ENCODE peak calls at places on chromosomes 12 and 14, in six cellular contexts. W is neural crest cell; M is neuronal stem cell; Q is KG1; V is activated CD4-positive, alpha-beta memory T cell treated with anti-CD3 and anti-CD28 coated beads for 36 hours; H is stimulated activated CD4-positive, alpha-beta T cell treated with anti-CD3 and anti-CD28 coated beads, Interleukin-1b, Interleukin-23, amount 100 ng/mL, for 1 hour. B is an unnamed sample.

GRCh38 chr12:43692064-43692463 is 66.5 kb downstream of the PUS7L start:
- DNase-seq in W (no peak), V (no peak), M (no peak), H (no peak), Q (peak), B (no peak)

GRCh38 chr12:88575361-88575959 is 4.8 kb downstream of the KITLG start:
- DNase-seq in H (no peak), W (no peak), Q (no peak), M (no peak), V (no peak), B (no peak)

GRCh38 chr12:105420046-105420445 is 89.6 kb downstream of the C12orf75 start:
- DNase-seq in Q (no peak), H (no peak), V (no peak), W (no peak), M (no peak), B (no peak)

GRCh38 chr14:24861083-24861630 is 188.8 kb downstream of the STXBP6 start:
- DNase-seq in H (no peak), Q (no peak), V (no peak), W (no peak), M (no peak), B (no peak)

GRCh38 chr12:44618960-44619359 is 257.2 kb downstream of the NELL2 start:
- DNase-seq in V (no peak), W (no peak), H (no peak), M (peak), Q (no peak), B (no peak)

GRCh38 chr12:11861864-11862600 is 208.7 kb upstream of the BCL2L14 start:
- DNase-seq in W (no peak), H (no peak), Q (no peak), V (no peak), M (no peak), B (no peak)

GRCh38 chr14:101962503-101962874 is 1.9 kb upstream of the DYNC1H1 start:
- DNase-seq in V (no peak), Q (no peak), H (no peak), W (no peak), M (no peak), B (no peak)

GRCh38 chr12:54495327-54495726 is 2.2 kb upstream of the NCKAP1L start:
- DNase-seq in Q (no peak), V (no peak), W (no peak), M (no peak), H (no peak), B (no peak)

GRCh38 chr14:105166571-105167302 is 1.8 kb downstream of the JAG2 start:
- DNase-seq in Q (no peak), M (no peak), W (no peak), H (no peak), V (no peak), B (no peak)

GRCh38 chr14:65972346-65972745 is 513.8 kb upstream of the CCDC196 start:
- DNase-seq in W (no peak), V (no peak), M (no peak), Q (no peak), H (no peak), B (no peak)

GRCh38 chr12:16389594-16389993 is 42.1 kb downstream of the MGST1 start:
- DNase-seq in V (no peak), W (no peak), H (no peak), M (no peak), Q (no peak), B (no peak)

GRCh38 chr12:122374707-122375106 is 47.8 kb downstream of the CLIP1 start:
- DNase-seq in W (no peak), M (no peak), Q (no peak), V (no peak), H (no peak), B (no peak)

GRCh38 chr14:20317720-20318119 is 12.0 kb upstream of the TTC5 start:
- DNase-seq in M (no peak), W (no peak), Q (no peak), H (no peak), V (no peak), B (no peak)

GRCh38 chr14:70735043-70735442 is 74.3 kb downstream of the MAP3K9 start:
- DNase-seq in H (no peak), M (no peak), Q (no peak), V (no peak), W (no peak), B (no peak)

GRCh38 chr12:77402726-77403125 is 337.4 kb upstream of the E2F7 start:
- DNase-seq in M (no peak), W (no peak), Q (no peak), H (no peak), V (no peak), B (no peak)

GRCh38 chr12:110513842-110514241 is 11.7 kb downstream of the RAD9B start:
- DNase-seq in W (no peak), V (no peak), H (no peak), Q (no peak), M (no peak), B (no peak)

GRCh38 chr12:49368240-49368600 is 958 bp downstream of the SPATS2 start:
- DNase-seq in H (no peak), Q (no peak), W (no peak), V (no peak), M (no peak), B (no peak)

GRCh38 chr12:106918746-106919145 is 37.0 kb upstream of the TMEM263 start:
- DNase-seq in V (no peak), Q (no peak), W (peak), M (peak), H (no peak), B (no peak)

GRCh38 chr12:124737772-124738635 is 125.7 kb downstream of the SCARB1 start:
- DNase-seq in M (no peak), V (no peak), W (no peak), H (no peak), Q (no peak), B (no peak)

GRCh38 chr12:108508243-108508642 is 6.8 kb upstream of the FICD start:
- DNase-seq in V (peak), W (no peak), Q (no peak), H (no peak), M (no peak), B (no peak)

GRCh38 chr14:59727073-59727661 is 143.4 kb downstream of the RTN1 start:
- DNase-seq in H (no peak), V (no peak), Q (no peak), W (no peak), M (no peak), B (no peak)

GRCh38 chr12:94909609-94910008 is 93.9 kb downstream of the NDUFA12 start:
- DNase-seq in V (no peak), M (peak), W (no peak), H (no peak), Q (no peak), B (no peak)

GRCh38 chr12:14138495-14138894 is 157.1 kb upstream of the GRIN2B start:
- DNase-seq in Q (no peak), V (no peak), H (no peak), M (peak), W (peak), B (no peak)

GRCh38 chr12:48985901-48986300 is 7.8 kb downstream of the WNT1 start:
- DNase-seq in V (no peak), Q (no peak), W (no peak), M (no peak), H (no peak), B (no peak)

GRCh38 chr14:77088645-77089044 is 9.4 kb upstream of the CIPC start:
- DNase-seq in W (no peak), V (no peak), H (no peak), M (no peak), Q (no peak), B (no peak)

GRCh38 chr14:72810201-72810600 is 83.7 kb downstream of the DPF3 start:
- DNase-seq in V (peak), H (peak), W (no peak), M (no peak), Q (no peak), B (peak)

GRCh38 chr12:124923906-124924734 is 9.7 kb upstream of the UBC start:
- DNase-seq in M (no peak), V (no peak), H (no peak), W (no peak), Q (no peak), B (no peak)

GRCh38 chr12:87406926-87407325 is 622.3 kb downstream of the C12orf50 start:
- DNase-seq in W (no peak), M (no peak), H (no peak), Q (no peak), V (no peak), B (no peak)

GRCh38 chr12:46387697-46388096 is 15.1 kb upstream of the SLC38A2 start:
- DNase-seq in W (no peak), Q (no peak), M (no peak), V (peak), H (no peak), B (no peak)

GRCh38 chr12:27844427-27845090 is 64.5 kb upstream of the MANSC4 start:
- DNase-seq in H (no peak), M (no peak), V (no peak), Q (no peak), W (no peak), B (no peak)